ENCODE peak calls at places on chromosomes 2 and 18, in six cellular contexts. V, I, S, Y, H and K are unnamed samples.
A peak's percentile ranks its signal among the peaks of the same experiment; 100 is the strongest.

GRCh38 chr18:27599202-27599829 is 414.2 kb upstream of the CHST9 start:
- DNase-seq in V (peak; percentile 53), I (peak; percentile 62), S (peak; percentile 77), Y (peak; percentile 65), H (peak; percentile 52), K (peak; percentile 26)

GRCh38 chr2:142868281-142868762 is 9.1 kb upstream of the KYNU start:
- DNase-seq in V (no peak), I (no peak), S (peak; percentile 81), Y (peak; percentile 9), H (peak; percentile 8), K (no peak)

GRCh38 chr18:23291456-23292205 is 156.3 kb downstream of the CABLES1 start:
- DNase-seq in V (peak; percentile 58), I (peak; percentile 64), S (no peak), Y (no peak), H (no peak), K (peak; percentile 93)

GRCh38 chr18:53906681-53907080 is 317.8 kb downstream of the MBD2 start:
- DNase-seq in V (no peak), I (no peak), S (no peak), Y (no peak), H (no peak), K (no peak)

GRCh38 chr2:36507408-36507812 is 90.6 kb downstream of the FEZ2 start:
- DNase-seq in V (peak; percentile 64), I (peak; percentile 81), S (peak; percentile 66), Y (peak; percentile 34), H (peak; percentile 22), K (peak; percentile 47)

GRCh38 chr2:150679456-150680120 is 192.1 kb upstream of the RND3 start:
- DNase-seq in V (no peak), I (peak; percentile 42), S (no peak), Y (no peak), H (no peak), K (no peak)

GRCh38 chr2:149143734-149144133 is 105.2 kb downstream of the LYPD6B start:
- DNase-seq in V (no peak), I (peak; percentile 6), S (no peak), Y (no peak), H (no peak), K (no peak)

GRCh38 chr2:19899853-19900525 is 1.8 kb downstream of the TTC32 start:
- DNase-seq in V (peak; percentile 12), I (no peak), S (no peak), Y (no peak), H (no peak), K (no peak)

GRCh38 chr2:218026244-218026643 is 23.4 kb upstream of the TNS1 start:
- DNase-seq in V (no peak), I (no peak), S (peak; percentile 26), Y (no peak), H (peak; percentile 5), K (no peak)

GRCh38 chr18:10926565-10927194 is 222.7 kb downstream of the PIEZO2 start:
- DNase-seq in V (no peak), I (peak; percentile 68), S (no peak), Y (no peak), H (no peak), K (no peak)

GRCh38 chr2:207600211-207600610 is 25.0 kb downstream of the METTL21A start:
- DNase-seq in V (no peak), I (peak; percentile 8), S (no peak), Y (no peak), H (no peak), K (no peak)

GRCh38 chr2:72579595-72580180 is 246.1 kb downstream of the EXOC6B start:
- DNase-seq in V (peak; percentile 44), I (peak; percentile 78), S (no peak), Y (no peak), H (no peak), K (no peak)

GRCh38 chr18:8045890-8046289 is 478.8 kb downstream of the PTPRM start:
- DNase-seq in V (no peak), I (no peak), S (no peak), Y (no peak), H (no peak), K (no peak)

DNA sequence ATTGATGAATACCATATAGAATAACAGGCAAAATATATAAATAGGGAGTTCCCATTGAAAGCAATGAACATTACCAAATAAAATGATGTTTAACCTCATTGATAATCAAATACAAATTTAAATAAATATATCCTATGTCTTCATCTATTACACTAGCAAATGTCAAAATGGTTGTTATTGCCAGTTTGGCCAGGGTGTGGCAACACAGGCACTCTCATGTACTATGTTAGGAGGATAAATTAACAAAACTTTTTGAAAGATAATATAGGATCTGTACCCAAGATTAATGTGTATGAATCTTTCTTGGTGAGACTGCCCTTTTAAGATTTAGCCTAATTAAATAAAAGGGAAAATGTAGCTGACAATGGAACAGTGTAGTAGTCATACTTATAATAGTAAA is 659.3 kb downstream of the ERBB4 start:
- DNase-seq in V (peak; percentile 7), I (peak; percentile 0), S (no peak), Y (no peak), H (no peak), K (no peak)
- TF ChIP-seq CTCF in V (peak; percentile 70), I (no peak), S (no peak), Y (no peak), H (no peak), K (no peak)

DNA sequence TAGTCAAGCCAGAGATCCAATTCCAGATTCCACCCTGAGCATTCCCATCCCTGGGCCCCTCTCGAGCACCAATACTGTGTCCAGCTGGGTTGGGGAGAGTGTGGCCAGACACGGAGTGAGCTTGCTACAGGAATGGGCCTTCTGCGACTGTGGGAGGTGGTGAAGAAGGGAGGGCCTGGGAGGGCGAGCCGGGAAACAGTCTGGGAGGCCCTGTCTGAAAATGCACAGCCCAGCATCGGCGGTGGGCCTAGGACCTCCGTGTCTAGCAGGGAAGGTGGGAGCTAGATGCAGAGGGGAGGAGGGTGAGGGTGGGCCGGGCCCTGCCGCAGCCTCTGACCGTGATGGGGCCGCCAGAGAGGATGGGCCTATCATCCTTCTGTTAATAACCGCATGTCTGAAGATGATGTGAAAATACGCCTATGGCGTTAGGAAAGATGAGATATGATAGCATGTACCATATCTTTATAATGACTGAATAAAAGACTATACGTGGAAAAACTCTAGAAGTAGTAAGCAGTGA is 1.9 kb upstream of the OTOS start:
- DNase-seq in V (no peak), I (no peak), S (no peak), Y (no peak), H (no peak), K (no peak)
- H3K4me1 ChIP-seq in V (no peaks in the 10 kb centered on the region), I (no peaks in the 10 kb centered on the region), S (no peaks in the 10 kb centered on the region), Y (peaks cover 7% of the 10 kb centered on the region), H (no peaks in the 10 kb centered on the region), K (peaks cover 19% of the 10 kb centered on the region)

DNA sequence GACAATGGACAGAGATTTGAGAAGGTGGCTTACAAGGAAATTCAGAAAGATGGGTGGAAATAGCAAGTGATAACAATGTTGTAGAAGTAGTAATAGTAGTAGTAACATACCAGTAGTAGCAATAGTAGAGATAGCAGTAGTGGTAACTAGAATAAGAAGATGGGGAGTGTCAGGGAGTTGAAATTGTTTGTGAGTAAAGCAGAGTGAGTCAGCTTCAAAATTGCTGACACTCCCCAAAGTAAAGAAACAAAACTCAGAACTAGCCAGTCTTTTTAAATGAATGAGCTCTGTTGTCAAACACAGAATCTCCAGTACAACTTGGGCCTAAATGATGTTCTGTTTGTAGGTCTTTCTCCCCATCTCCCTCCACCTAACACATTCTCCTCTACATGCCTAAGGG is 1040.9 kb downstream of the CBLN2 start:
- DNase-seq in V (no peak), I (no peak), S (no peak), Y (no peak), H (no peak), K (no peak)
- H3K9me3 ChIP-seq in V (no peaks in the 10 kb centered on the region), I (no peaks in the 10 kb centered on the region), S (no peaks in the 10 kb centered on the region), Y (no peaks in the 10 kb centered on the region), H (no peaks in the 10 kb centered on the region), K (no peaks in the 10 kb centered on the region)

GRCh38 chr2:61543062-61543461 is 4.9 kb upstream of the XPO1 start:
- DNase-seq in V (peak; percentile 53), I (no peak), S (no peak), Y (no peak), H (no peak), K (no peak)
- TF ChIP-seq CTCF in V (peak; percentile 78), I (no peak), S (no peak), Y (no peak), H (no peak), K (no peak)

DNA sequence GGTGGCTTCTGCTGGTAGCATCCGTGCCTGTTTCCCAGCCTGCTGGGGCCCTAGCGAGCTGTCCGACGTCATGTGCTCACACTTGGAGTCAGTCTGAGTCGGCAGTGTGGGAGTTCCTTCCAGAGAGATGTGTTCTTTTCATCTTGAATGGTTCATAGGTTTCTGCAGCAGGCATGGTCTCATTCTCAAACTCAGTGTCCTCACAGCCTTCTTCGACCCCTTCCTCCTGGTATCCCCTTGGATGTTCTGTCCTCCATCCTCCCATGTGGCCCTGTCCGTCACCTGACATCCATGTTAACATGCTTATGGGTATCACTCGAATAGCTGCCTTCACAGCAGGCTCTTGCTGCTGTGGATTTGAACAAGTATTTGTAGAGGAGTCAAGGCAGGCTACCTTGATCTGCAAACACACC is 51.0 kb downstream of the LDLRAD4 start:
- DNase-seq in V (no peak), I (peak; percentile 9), S (no peak), Y (no peak), H (no peak), K (peak; percentile 29)
- H3K4me1 ChIP-seq in V (no peaks in the 10 kb centered on the region), I (peaks cover 41% of the 10 kb centered on the region), S (no peaks in the 10 kb centered on the region), Y (peaks cover 47% of the 10 kb centered on the region), H (peaks cover 21% of the 10 kb centered on the region), K (peaks cover 49% of the 10 kb centered on the region)

DNA sequence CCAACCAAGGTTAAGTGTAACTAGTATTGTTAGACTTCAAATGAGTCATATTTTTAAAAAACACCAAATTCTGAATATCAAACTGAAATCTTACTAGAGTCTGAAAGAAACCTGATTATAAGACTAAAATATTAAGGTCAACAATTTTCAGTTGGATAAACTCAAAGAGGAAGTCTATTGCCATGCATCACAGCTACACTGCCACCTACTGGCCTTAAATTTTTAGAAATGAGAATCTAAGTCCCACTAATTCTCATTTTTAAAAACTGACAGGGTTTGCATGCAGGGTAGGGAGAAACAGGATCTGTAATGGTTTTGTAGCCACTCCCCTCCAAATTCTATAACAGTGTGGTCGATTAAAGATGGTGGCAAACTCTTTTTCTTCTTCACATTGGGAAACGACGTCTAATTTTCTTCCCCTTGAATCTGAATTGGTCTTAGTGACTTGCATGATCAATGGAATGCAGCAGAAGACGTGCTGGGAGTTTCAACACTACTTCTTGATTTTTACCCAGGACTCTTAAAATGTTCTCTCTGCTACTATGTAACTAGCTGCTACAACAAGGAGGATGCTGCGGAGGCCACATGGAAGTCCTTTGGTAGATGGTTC is 176.1 kb upstream of the SESTD1 start:
- DNase-seq in V (peak; percentile 57), I (peak; percentile 61), S (no peak), Y (no peak), H (no peak), K (no peak)
- H3K9me3 ChIP-seq in V (no peaks in the 10 kb centered on the region), I (no peaks in the 10 kb centered on the region), S (no peaks in the 10 kb centered on the region), Y (no peaks in the 10 kb centered on the region), H (no peaks in the 10 kb centered on the region), K (no peaks in the 10 kb centered on the region)

DNA sequence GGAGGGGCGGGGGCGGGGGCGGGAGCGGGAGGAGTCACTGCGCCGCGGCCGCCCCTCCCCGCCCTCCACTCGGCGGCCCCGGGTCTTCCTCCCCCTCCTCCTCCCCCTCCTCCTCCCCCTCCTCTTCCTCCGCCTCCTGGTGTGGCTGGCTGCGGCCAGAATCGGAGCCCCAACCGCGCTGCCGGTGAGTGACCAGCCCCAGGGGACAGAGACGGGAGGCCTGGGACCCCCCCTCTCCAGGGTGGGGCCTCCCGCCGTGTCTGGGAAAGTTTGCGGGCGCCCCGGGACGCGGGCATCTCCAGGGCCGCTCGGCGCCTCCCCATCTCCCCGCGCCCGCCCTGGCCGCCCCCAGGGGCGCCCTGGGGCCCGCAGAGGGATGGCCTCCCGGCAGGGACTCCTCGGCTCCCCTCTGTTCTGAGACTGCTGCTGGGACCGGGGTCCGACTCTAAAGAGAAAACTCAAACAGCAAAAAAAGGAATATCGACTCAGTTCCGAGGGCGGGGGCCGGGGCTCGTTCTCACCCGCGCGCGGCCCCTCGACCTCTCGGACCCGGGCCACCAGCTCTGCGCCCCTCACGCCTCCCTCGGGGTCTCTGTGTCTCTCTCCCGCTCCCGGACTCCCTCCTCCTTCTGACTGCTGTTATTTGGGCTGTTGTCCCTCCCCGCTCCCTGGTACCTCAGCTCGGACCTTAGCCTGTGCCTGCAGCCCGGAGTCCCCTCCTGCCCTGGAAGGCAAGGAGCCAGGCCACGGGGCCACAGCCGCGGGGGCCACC is at the start of gene STON1:
- DNase-seq in V (no peak), I (peak; percentile 83), S (peak; percentile 60), Y (peak; percentile 45), H (peak; percentile 15), K (peak; percentile 43)
- TF ChIP-seq CTCF in V (no peak), I (peak; percentile 13), S (no peak), Y (no peak), H (no peak), K (no peak)